ENCODE peak calls at places on chromosomes 16 and 17, in six cellular contexts. J is suprapubic skin, B is cardiac fibroblast, L is heart left ventricle, Y is GM23248, A is kidney epithelial cell. G is an unnamed sample.

GRCh38 chr17:73156887-73157870 is 7.6 kb upstream of the SSTR2 start:
- DNase-seq in J (no peak), B (no peak), L (no peak), Y (no peak), A (no peak), G (no peak)

GRCh38 chr17:57606111-57606875 is 138.8 kb downstream of the CCDC182 start:
- DNase-seq in J (no peak), B (no peak), L (no peak), Y (no peak), A (no peak), G (no peak)

GRCh38 chr16:75138636-75139035 is 9.7 kb upstream of the ZFP1 start:
- DNase-seq in J (no peak), B (peak), L (no peak), Y (peak), A (no peak), G (no peak)

GRCh38 chr16:1972490-1972877 is 631 bp downstream of the TBL3 start:
- DNase-seq in J (peak), B (no peak), L (no peak), Y (peak), A (no peak), G (peak)

GRCh38 chr16:1026784-1027415 is 45.3 kb downstream of the SOX8 start:
- DNase-seq in J (no peak), B (no peak), L (no peak), Y (no peak), A (no peak), G (no peak)

GRCh38 chr17:79945591-79946255 is 89.9 kb downstream of the TBC1D16 start:
- DNase-seq in J (no peak), B (no peak), L (peak), Y (no peak), A (no peak), G (no peak)

GRCh38 chr17:83032781-83033180 is 46.6 kb upstream of the METRNL start:
- DNase-seq in J (no peak), B (no peak), L (no peak), Y (no peak), A (no peak), G (no peak)

GRCh38 chr16:73268311-73268997 is 220.5 kb upstream of the ZFHX3 start:
- DNase-seq in J (no peak), B (peak), L (no peak), Y (peak), A (no peak), G (peak)

GRCh38 chr17:29568331-29569244 is at the start of gene TP53I13:
- DNase-seq in J (peak), B (peak), L (peak), Y (peak), A (no peak), G (peak)

GRCh38 chr16:31484491-31485171 is 1.7 kb downstream of the SLC5A2 start:
- DNase-seq in J (no peak), B (peak), L (no peak), Y (no peak), A (peak), G (no peak)

GRCh38 chr16:66199189-66199588 is 167.3 kb upstream of the CDH5 start:
- DNase-seq in J (no peak), B (peak), L (no peak), Y (peak), A (no peak), G (no peak)

GRCh38 chr16:4692460-4693295 is 684 bp upstream of the NUDT16L1 start:
- DNase-seq in J (peak), B (no peak), L (no peak), Y (peak), A (no peak), G (no peak)

GRCh38 chr17:47877368-47878034 is 18.5 kb upstream of the SP2 start:
- DNase-seq in J (no peak), B (no peak), L (no peak), Y (no peak), A (no peak), G (no peak)

GRCh38 chr17:45093444-45094110 is 32.5 kb downstream of the NMT1 start:
- DNase-seq in J (no peak), B (peak), L (no peak), Y (peak), A (no peak), G (no peak)

GRCh38 chr16:53620476-53620875 is 83.2 kb downstream of the RPGRIP1L start:
- DNase-seq in J (no peak), B (no peak), L (no peak), Y (no peak), A (no peak), G (no peak)

GRCh38 chr16:21959050-21959449 is 5.9 kb downstream of the UQCRC2 start:
- DNase-seq in J (no peak), B (no peak), L (no peak), Y (no peak), A (no peak), G (no peak)

GRCh38 chr17:63881935-63882601 is at the start of gene GH2:
- DNase-seq in J (no peak), B (peak), L (peak), Y (peak), A (no peak), G (peak)

GRCh38 chr17:41835214-41835799 is 725 bp downstream of the NT5C3B start:
- DNase-seq in J (no peak), B (no peak), L (no peak), Y (peak), A (no peak), G (no peak)

GRCh38 chr17:32126325-32126724 is 16.0 kb upstream of the RHOT1 start:
- DNase-seq in J (no peak), B (no peak), L (no peak), Y (no peak), A (no peak), G (no peak)

GRCh38 chr17:79778504-79779087 is 648 bp downstream of the CBX2 start:
- DNase-seq in J (no peak), B (no peak), L (no peak), Y (no peak), A (no peak), G (no peak)

GRCh38 chr17:77688369-77688768 is 270.1 kb upstream of the TNRC6C start:
- DNase-seq in J (no peak), B (no peak), L (no peak), Y (no peak), A (no peak), G (no peak)

GRCh38 chr16:89565506-89566372 is 5.3 kb downstream of the RPL13 start:
- DNase-seq in J (no peak), B (peak), L (peak), Y (peak), A (no peak), G (peak)

GRCh38 chr17:68431661-68432071 is 25.6 kb downstream of the WIPI1 start:
- DNase-seq in J (peak), B (peak), L (no peak), Y (peak), A (no peak), G (no peak)

GRCh38 chr17:47254403-47254943 is 846 bp downstream of the ITGB3 start:
- DNase-seq in J (no peak), B (no peak), L (no peak), Y (peak), A (no peak), G (no peak)

GRCh38 chr17:18122991-18123753 is 14.6 kb downstream of the MYO15A start:
- DNase-seq in J (no peak), B (no peak), L (no peak), Y (no peak), A (no peak), G (no peak)

GRCh38 chr16:69406780-69407331 is 17.6 kb upstream of the CYB5B start:
- DNase-seq in J (no peak), B (no peak), L (no peak), Y (peak), A (no peak), G (no peak)

GRCh38 chr16:85425061-85425662 is 188.0 kb upstream of the GSE1 start:
- DNase-seq in J (no peak), B (no peak), L (peak), Y (no peak), A (no peak), G (no peak)

DNA sequence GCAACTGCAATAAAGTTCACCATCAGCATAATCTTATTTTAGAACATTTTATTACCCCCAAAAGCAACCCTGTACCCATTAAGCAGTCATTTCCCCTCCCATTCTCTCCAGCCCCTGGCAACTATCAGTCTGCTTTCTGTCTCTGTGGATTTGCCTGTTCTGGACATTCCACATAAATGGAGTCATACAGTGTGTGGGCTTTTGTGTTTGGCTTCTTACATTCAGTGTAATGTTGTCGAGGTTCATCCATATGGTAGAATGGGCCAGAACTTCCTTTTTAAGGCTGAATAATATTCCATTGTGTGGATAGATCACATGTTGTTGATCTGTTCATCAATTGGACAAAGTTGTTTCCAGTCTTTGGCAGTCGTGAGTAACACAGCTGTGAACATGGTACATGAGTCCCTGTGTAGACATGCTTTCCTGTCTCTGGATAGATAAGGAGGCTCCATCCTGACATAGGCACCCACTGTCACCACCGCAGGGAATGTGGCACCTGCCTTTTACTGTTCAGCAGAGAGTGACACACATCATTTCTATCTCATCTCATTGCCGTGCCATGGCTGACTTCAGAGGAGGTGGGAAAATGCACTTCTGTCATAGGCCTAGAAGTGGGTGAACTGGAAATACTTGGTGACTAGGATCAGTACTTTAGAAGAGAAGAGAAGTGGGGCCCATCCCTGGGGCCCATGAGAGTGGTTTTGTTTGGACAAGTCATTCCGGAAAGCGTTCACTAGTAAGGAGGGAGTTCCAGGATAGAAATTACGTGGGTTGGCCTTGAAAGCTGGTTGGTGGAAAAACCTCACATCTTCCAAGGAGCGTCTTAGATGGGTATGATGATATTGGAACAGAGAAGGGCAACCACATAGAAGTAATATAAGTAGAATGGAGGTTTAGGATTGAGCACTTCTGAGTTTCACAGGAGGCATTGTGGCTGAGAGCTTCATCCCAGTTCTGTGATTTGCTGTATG is 25.8 kb downstream of the EPN2 start:
- DNase-seq in J (no peak), B (peak), L (no peak), Y (peak), A (no peak), G (no peak)
- H3K4me3 ChIP-seq in J (no peak), B (no peak), L (no peak), Y (no peak), A (no peak), G (no peak)

GRCh38 chr17:1714488-1714979 is 4.4 kb upstream of the TLCD2 start:
- DNase-seq in J (peak), B (peak), L (peak), Y (peak), A (peak), G (peak)

GRCh38 chr17:1713878-1714487 is 3.8 kb upstream of the TLCD2 start:
- DNase-seq in J (peak), B (peak), L (no peak), Y (peak), A (no peak), G (no peak)

GRCh38 chr17:1711804-1712203 is 1.6 kb upstream of the TLCD2 start:
- DNase-seq in J (no peak), B (no peak), L (no peak), Y (peak), A (no peak), G (no peak)

GRCh38 chr17:1712271-1712670 is 2.1 kb upstream of the TLCD2 start:
- DNase-seq in J (no peak), B (no peak), L (no peak), Y (no peak), A (no peak), G (no peak)

DNA sequence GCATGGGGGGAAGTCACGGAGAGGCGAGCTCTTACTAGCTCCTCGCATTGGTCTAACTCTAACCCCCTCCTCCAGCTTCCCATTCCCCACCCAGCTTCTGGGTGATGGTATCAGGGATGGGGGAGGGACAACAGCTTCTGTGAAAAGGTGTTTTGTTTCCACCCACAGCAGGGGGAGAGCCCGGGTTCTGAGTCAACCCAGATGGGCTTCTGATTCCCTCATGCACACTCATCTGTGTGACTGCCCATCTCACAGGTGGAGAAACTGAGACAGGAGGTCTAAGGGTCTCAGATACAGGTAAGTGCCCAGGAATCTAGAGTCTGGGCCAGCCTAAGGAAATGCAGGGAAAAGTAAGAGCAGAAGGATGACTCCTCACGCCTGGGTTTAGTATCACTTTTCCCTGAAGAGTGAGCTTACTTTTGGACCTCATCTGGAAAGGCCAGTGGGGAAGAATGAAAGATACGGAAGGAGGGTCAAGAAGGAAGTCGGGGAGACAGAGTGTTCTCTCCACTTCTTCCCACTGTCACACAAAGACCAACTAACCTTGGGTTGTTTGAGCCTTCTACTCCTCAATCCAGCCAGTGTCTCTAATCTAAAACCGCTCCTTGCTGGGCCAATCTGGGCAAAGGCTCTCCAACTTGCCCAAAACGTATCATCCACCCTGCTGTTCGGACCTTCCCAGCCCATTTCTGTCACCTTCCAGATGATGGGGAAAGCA is 3.1 kb upstream of the TLCD2 start:
- DNase-seq in J (no peak), B (no peak), L (no peak), Y (peak), A (no peak), G (no peak)
- H3K4me3 ChIP-seq in J (peak), B (peak), L (peak), Y (peak), A (peak), G (no peak)

GRCh38 chr16:10242916-10243315 is 60.7 kb upstream of the GRIN2A start:
- DNase-seq in J (no peak), B (no peak), L (no peak), Y (no peak), A (no peak), G (no peak)
- H3K4me3 ChIP-seq in J (no peak), B (no peak), L (no peak), Y (no peak), A (no peak), G (no peak)

GRCh38 chr17:19558946-19559345 is 25.3 kb downstream of the SLC47A1 start:
- DNase-seq in J (no peak), B (no peak), L (no peak), Y (no peak), A (no peak), G (no peak)
- H3K4me3 ChIP-seq in J (no peak), B (no peak), L (no peak), Y (no peak), A (no peak), G (no peak)

GRCh38 chr17:43529977-43530302 is 16.2 kb downstream of the ETV4 start:
- DNase-seq in J (peak), B (no peak), L (no peak), Y (no peak), A (no peak), G (no peak)
- H3K4me3 ChIP-seq in J (peak), B (no peak), L (peak), Y (no peak), A (peak), G (no peak)

GRCh38 chr16:67669499-67670101 is 3.0 kb downstream of the C16orf86 start:
- DNase-seq in J (no peak), B (no peak), L (no peak), Y (no peak), A (no peak), G (no peak)
- H3K4me3 ChIP-seq in J (no peak), B (no peak), L (no peak), Y (no peak), A (no peak), G (no peak)

GRCh38 chr16:10036951-10037350 is 145.3 kb downstream of the GRIN2A start:
- DNase-seq in J (no peak), B (no peak), L (no peak), Y (no peak), A (peak), G (no peak)

GRCh38 chr16:10045291-10045775 is 136.9 kb downstream of the GRIN2A start:
- DNase-seq in J (no peak), B (no peak), L (no peak), Y (no peak), A (no peak), G (no peak)

GRCh38 chr16:10037771-10038170 is 144.5 kb downstream of the GRIN2A start:
- DNase-seq in J (no peak), B (no peak), L (no peak), Y (no peak), A (no peak), G (peak)

GRCh38 chr16:10040136-10041080 is 141.8 kb downstream of the GRIN2A start:
- DNase-seq in J (no peak), B (no peak), L (no peak), Y (no peak), A (no peak), G (no peak)

GRCh38 chr16:10039220-10040096 is 142.8 kb downstream of the GRIN2A start:
- DNase-seq in J (no peak), B (no peak), L (no peak), Y (no peak), A (no peak), G (peak)
- H3K4me3 ChIP-seq in J (peak), B (no peak), L (peak), Y (no peak), A (no peak), G (no peak)

GRCh38 chr16:71626018-71626857 is at the start of gene MARVELD3:
- DNase-seq in J (peak), B (no peak), L (no peak), Y (peak), A (no peak), G (no peak)
- H3K4me3 ChIP-seq in J (peak), B (peak), L (peak), Y (peak), A (peak), G (no peak)